ENCODE peak calls at places on chromosome 10, in four cellular contexts. H is esophagus muscularis mucosa, L is A549, I is neuronal stem cell. F is an unnamed sample.

GRCh38 chr10:16809074-16809718 is 8.0 kb downstream of the RSU1 start:
- DNase-seq in H (no peak), L (peak; percentile 42), I (peak; percentile 35), F (peak; percentile 63)

GRCh38 chr10:72981882-72982529 is 27.4 kb upstream of the PLA2G12B start:
- DNase-seq in L (no peak), H (no peak), I (no peak), F (no peak)

GRCh38 chr10:103855852-103856496 is 598 bp upstream of the SH3PXD2A start:
- DNase-seq in H (no peak), L (no peak), I (peak; percentile 27), F (no peak)

GRCh38 chr10:73859441-73860049 is 14.8 kb downstream of the CAMK2G start:
- DNase-seq in H (no peak), I (no peak), L (no peak), F (no peak)

GRCh38 chr10:42951486-42952251 is 125.2 kb upstream of the RET start:
- DNase-seq in I (peak; percentile 51), H (peak; percentile 75), L (no peak), F (peak; percentile 39)

GRCh38 chr10:71221586-71222202 is 9.3 kb downstream of the UNC5B start:
- DNase-seq in I (no peak), H (no peak), L (no peak), F (peak; percentile 9)

GRCh38 chr10:130341325-130341724 is 205.1 kb downstream of the GLRX3 start:
- DNase-seq in L (no peak), I (peak; percentile 30), H (no peak), F (no peak)

GRCh38 chr10:16787361-16787791 is 29.8 kb downstream of the RSU1 start:
- DNase-seq in I (no peak), H (no peak), L (no peak), F (no peak)

GRCh38 chr10:28263136-28263857 is 39.6 kb downstream of the MPP7 start:
- DNase-seq in L (no peak), I (no peak), H (peak; percentile 89), F (peak; percentile 63)

GRCh38 chr10:120423350-120424197 is 33.5 kb upstream of the PLPP4 start:
- DNase-seq in I (peak; percentile 57), H (no peak), L (peak; percentile 36), F (peak; percentile 64)

GRCh38 chr10:117896517-117896916 is 150.2 kb downstream of the RAB11FIP2 start:
- DNase-seq in I (no peak), L (peak; percentile 24), H (no peak), F (no peak)

GRCh38 chr10:71964669-71965515 is 697 bp downstream of the CHST3 start:
- DNase-seq in I (no peak), H (no peak), L (peak; percentile 42), F (peak; percentile 70)

GRCh38 chr10:121669010-121669366 is 70.7 kb upstream of the FGFR2 start:
- DNase-seq in I (no peak), L (no peak), H (no peak), F (no peak)

GRCh38 chr10:67735430-67735829 is 39.4 kb upstream of the CTNNA3 start:
- DNase-seq in H (no peak), I (no peak), L (no peak), F (no peak)

GRCh38 chr10:86390337-86391120 is 23.9 kb upstream of the GRID1 start:
- DNase-seq in H (no peak), L (no peak), I (no peak), F (no peak)
- H3K4me3 ChIP-seq in H (no peak overlapping the region), L (no peak overlapping the region), I (no peak overlapping the region), F (no peak overlapping the region)

GRCh38 chr10:29839826-29840515 is 205.2 kb upstream of the SVIL start:
- DNase-seq in L (no peak), H (no peak), I (no peak), F (peak; percentile 91)
- H3K4me1 ChIP-seq in L (peaks cover 8% of the 10 kb centered on the region), H (peaks cover 65% of the 10 kb centered on the region), I (no peaks in the 10 kb centered on the region), F (peaks cover 53% of the 10 kb centered on the region)

GRCh38 chr10:102281103-102281502 is 35.8 kb downstream of the GBF1 start:
- DNase-seq in H (no peak), I (no peak), L (no peak), F (no peak)
- H3K4me3 ChIP-seq in H (peak overlapping the region; percentile 9), I (no peak overlapping the region), L (no peak overlapping the region), F (no peak overlapping the region)

GRCh38 chr10:132193907-132194552 is 7.3 kb downstream of the DPYSL4 start:
- DNase-seq in H (no peak), I (no peak), L (no peak), F (no peak)
- H3K4me1 ChIP-seq in H (no peaks in the 10 kb centered on the region), I (no peaks in the 10 kb centered on the region), L (no peaks in the 10 kb centered on the region), F (no peaks in the 10 kb centered on the region)

DNA sequence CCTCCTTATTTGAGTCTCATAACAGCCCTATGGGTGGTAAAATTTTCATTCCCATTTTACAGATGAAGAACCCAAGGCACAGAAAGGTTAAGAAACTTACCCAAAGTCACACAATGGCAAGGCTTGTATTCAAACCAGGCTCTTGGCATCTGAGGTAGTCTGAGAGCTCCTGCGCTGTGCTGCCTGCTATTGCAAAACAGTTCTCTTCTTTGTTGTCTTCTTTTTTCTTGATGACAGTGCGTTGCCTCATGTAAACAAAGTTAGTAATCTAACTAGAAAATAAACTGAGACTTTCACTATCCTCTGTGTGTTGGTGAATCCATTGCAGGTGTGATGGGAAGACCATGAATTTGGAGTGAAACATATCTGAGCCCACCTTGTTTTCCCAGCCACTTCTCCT is 240.8 kb downstream of the PTEN start:
- DNase-seq in H (peak; percentile 29), I (no peak), L (no peak), F (no peak)
- H3K4me3 ChIP-seq in H (no peak overlapping the region), I (no peak overlapping the region), L (no peak overlapping the region), F (no peak overlapping the region)

GRCh38 chr10:44972874-44973306 is 5.7 kb downstream of the DEPP1 start:
- DNase-seq in H (no peak), L (no peak), I (no peak), F (no peak)

GRCh38 chr10:44970812-44971395 is 7.7 kb downstream of the DEPP1 start:
- DNase-seq in L (no peak), I (no peak), H (no peak), F (no peak)

GRCh38 chr10:44969854-44970253 is 8.8 kb downstream of the DEPP1 start:
- DNase-seq in I (no peak), H (no peak), L (no peak), F (no peak)

GRCh38 chr10:44971935-44972792 is 6.4 kb downstream of the DEPP1 start:
- DNase-seq in H (no peak), L (no peak), I (no peak), F (no peak)

DNA sequence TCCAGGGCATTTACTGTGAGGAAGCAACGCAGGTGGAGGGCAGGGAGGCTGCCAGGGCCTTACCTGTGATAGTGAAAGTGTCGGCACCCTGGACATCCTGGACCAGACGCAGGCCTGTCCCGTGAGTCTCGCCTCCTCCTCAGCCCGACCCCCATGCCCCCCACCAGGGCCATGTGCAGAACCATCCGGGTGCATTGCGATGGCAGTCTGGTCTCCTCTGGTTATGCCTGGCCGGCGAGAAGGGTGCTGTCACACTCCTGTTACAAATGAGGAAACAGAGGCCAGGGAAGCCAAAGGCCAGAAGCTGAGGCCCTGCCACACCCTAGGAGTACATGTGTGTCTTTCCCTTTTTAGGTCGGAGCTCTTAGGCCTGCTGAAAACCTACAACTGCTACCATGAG is 7.2 kb downstream of the DEPP1 start:
- DNase-seq in H (no peak), L (no peak), I (no peak), F (no peak)
- H3K4me1 ChIP-seq in H (peaks cover 60% of the 10 kb centered on the region), L (peaks cover 15% of the 10 kb centered on the region), I (peaks cover 8% of the 10 kb centered on the region), F (peaks cover 48% of the 10 kb centered on the region)

DNA sequence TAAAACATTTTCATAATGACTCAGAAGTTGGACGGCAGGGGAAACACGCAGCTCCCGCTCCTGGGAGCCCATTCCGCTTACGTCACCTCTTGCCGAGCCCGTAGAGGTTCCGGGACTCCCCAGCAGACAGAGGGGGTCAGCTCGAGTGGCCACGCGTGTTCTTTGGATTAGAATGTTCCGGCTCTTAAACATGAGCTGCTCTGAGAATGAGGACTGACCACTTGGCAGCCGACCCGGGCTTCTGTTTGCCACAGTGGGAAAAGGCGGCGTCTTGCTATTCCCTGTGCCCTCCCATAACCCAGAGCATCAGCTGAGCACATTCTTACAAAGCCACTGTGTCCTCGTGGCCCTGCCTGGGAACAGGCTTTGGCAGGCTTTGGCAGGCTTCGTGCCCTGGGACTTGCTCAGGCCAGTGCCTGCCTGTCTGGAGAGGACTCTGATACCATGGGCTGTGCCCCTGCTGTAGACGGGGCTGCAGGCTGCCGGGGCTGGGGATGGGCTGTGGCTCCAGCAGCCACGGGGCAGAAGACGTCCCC is 40.1 kb downstream of the PFKP start:
- DNase-seq in H (peak; percentile 96), I (no peak), L (peak; percentile 95), F (no peak)
- H3K4me3 ChIP-seq in H (peak overlapping the region; percentile 40), I (no peak overlapping the region), L (peak overlapping the region; percentile 15), F (no peak overlapping the region)

DNA sequence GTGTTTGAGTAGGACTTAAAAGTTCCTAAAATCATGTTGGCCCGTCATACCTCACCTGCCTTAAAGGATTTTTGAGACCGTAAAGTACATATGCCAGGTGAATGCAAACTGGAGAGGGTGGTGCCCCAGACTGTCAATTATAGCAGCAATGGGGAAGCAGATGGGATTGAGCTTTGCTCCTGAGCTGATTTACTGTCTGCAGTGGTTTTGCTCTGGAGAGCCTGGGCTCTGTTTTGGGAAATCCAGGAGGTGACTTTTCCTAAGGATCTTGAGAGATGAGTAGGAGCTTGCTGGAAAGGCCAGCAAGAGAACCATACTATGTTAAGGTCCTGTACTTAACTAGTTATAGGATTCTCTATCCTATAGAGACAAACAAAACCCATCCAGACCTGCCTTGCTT is 43.0 kb downstream of the COL13A1 start:
- DNase-seq in L (no peak), H (no peak), I (no peak), F (no peak)
- H3K4me1 ChIP-seq in L (peaks cover 6% of the 10 kb centered on the region), H (peaks cover 47% of the 10 kb centered on the region), I (peaks cover 44% of the 10 kb centered on the region), F (no peaks in the 10 kb centered on the region)